ENCODE peak calls at places on chromosome 6, in four cellular contexts. One of them, this sample, is unnamed.

GRCh38 chr6:158923801-158924498 is 76.1 kb downstream of the RSPH3 start:
- DNase-seq in caudate nucleus: peak
- DNase-seq in transverse colon: peak
- DNase-seq in globus pallidus: no peak
- DNase-seq in this sample: no peak

GRCh38 chr6:40376113-40376650 is 211.0 kb downstream of the LRFN2 start:
- DNase-seq in caudate nucleus: no peak
- DNase-seq in transverse colon: no peak
- DNase-seq in globus pallidus: no peak
- DNase-seq in this sample: no peak

GRCh38 chr6:10962673-10963072 is 75.8 kb downstream of the SYCP2L start:
- DNase-seq in caudate nucleus: no peak
- DNase-seq in transverse colon: no peak
- DNase-seq in globus pallidus: no peak
- DNase-seq in this sample: no peak

GRCh38 chr6:13678255-13678983 is 33.2 kb downstream of the RANBP9 start:
- DNase-seq in caudate nucleus: no peak
- DNase-seq in transverse colon: no peak
- DNase-seq in globus pallidus: no peak
- DNase-seq in this sample: no peak

GRCh38 chr6:3697609-3698008 is 53.9 kb downstream of the PXDC1 start:
- DNase-seq in caudate nucleus: peak
- DNase-seq in transverse colon: no peak
- DNase-seq in globus pallidus: no peak
- DNase-seq in this sample: no peak

GRCh38 chr6:89917801-89918366 is 23.6 kb downstream of the GJA10 start:
- DNase-seq in caudate nucleus: no peak
- DNase-seq in transverse colon: no peak
- DNase-seq in globus pallidus: no peak
- DNase-seq in this sample: no peak

GRCh38 chr6:156787569-156788492 is 10.7 kb downstream of the ARID1B start:
- DNase-seq in caudate nucleus: no peak
- DNase-seq in transverse colon: no peak
- DNase-seq in globus pallidus: no peak
- DNase-seq in this sample: no peak

GRCh38 chr6:56222509-56222908 is 24.9 kb downstream of the COL21A1 start:
- DNase-seq in caudate nucleus: no peak
- DNase-seq in transverse colon: no peak
- DNase-seq in globus pallidus: no peak
- DNase-seq in this sample: no peak

GRCh38 chr6:74050921-74051320 is 354.9 kb downstream of the CD109 start:
- DNase-seq in caudate nucleus: no peak
- DNase-seq in transverse colon: no peak
- DNase-seq in globus pallidus: no peak
- DNase-seq in this sample: no peak

GRCh38 chr6:148898360-148899005 is 151.7 kb downstream of the UST start:
- DNase-seq in caudate nucleus: no peak
- DNase-seq in transverse colon: no peak
- DNase-seq in globus pallidus: no peak
- DNase-seq in this sample: no peak

GRCh38 chr6:131167773-131168172 is 32.5 kb downstream of the AKAP7 start:
- DNase-seq in caudate nucleus: no peak
- DNase-seq in transverse colon: no peak
- DNase-seq in globus pallidus: peak
- DNase-seq in this sample: no peak

GRCh38 chr6:158818580-158819212 is 472 bp downstream of the EZR start:
- DNase-seq in caudate nucleus: peak
- DNase-seq in transverse colon: peak
- DNase-seq in globus pallidus: peak
- DNase-seq in this sample: peak

GRCh38 chr6:35034411-35035171 is 106.5 kb downstream of the TCP11 start:
- DNase-seq in caudate nucleus: no peak
- DNase-seq in transverse colon: peak
- DNase-seq in globus pallidus: no peak
- DNase-seq in this sample: no peak

GRCh38 chr6:27081931-27082330 is 165.6 kb upstream of the PRSS16 start:
- DNase-seq in caudate nucleus: no peak
- DNase-seq in transverse colon: no peak
- DNase-seq in globus pallidus: no peak
- DNase-seq in this sample: no peak

GRCh38 chr6:72216222-72217106 is 330.1 kb downstream of the RIMS1 start:
- DNase-seq in caudate nucleus: no peak
- DNase-seq in transverse colon: no peak
- DNase-seq in globus pallidus: no peak
- DNase-seq in this sample: no peak

GRCh38 chr6:12318749-12319148 is 28.6 kb downstream of the EDN1 start:
- DNase-seq in caudate nucleus: no peak
- DNase-seq in transverse colon: no peak
- DNase-seq in globus pallidus: no peak
- DNase-seq in this sample: no peak

GRCh38 chr6:43780293-43780692 is 10.3 kb downstream of the VEGFA start:
- DNase-seq in caudate nucleus: no peak
- DNase-seq in transverse colon: no peak
- DNase-seq in globus pallidus: no peak
- DNase-seq in this sample: no peak

GRCh38 chr6:158498362-158498761 is 61.5 kb upstream of the TMEM181 start:
- DNase-seq in caudate nucleus: no peak
- DNase-seq in transverse colon: no peak
- DNase-seq in globus pallidus: no peak
- DNase-seq in this sample: no peak

GRCh38 chr6:91476000-91476399 is 889.1 kb upstream of the MAP3K7 start:
- DNase-seq in caudate nucleus: no peak
- DNase-seq in transverse colon: peak
- DNase-seq in globus pallidus: peak
- DNase-seq in this sample: peak

GRCh38 chr6:55174211-55175013 is at the start of gene HCRTR2:
- DNase-seq in caudate nucleus: no peak
- DNase-seq in transverse colon: no peak
- DNase-seq in globus pallidus: no peak
- DNase-seq in this sample: no peak

GRCh38 chr6:103002282-103002681 is 1608.8 kb downstream of the GRIK2 start:
- DNase-seq in caudate nucleus: no peak
- DNase-seq in transverse colon: no peak
- DNase-seq in globus pallidus: no peak
- DNase-seq in this sample: no peak

GRCh38 chr6:168681748-168682147 is 240.8 kb downstream of the SMOC2 start:
- DNase-seq in caudate nucleus: no peak
- DNase-seq in transverse colon: no peak
- DNase-seq in globus pallidus: no peak
- DNase-seq in this sample: no peak

GRCh38 chr6:25050356-25050755 is 114.6 kb upstream of the RIPOR2 start:
- DNase-seq in caudate nucleus: peak
- DNase-seq in transverse colon: peak
- DNase-seq in globus pallidus: no peak
- DNase-seq in this sample: peak

GRCh38 chr6:155274106-155274505 is 10.3 kb downstream of the CLDN20 start:
- DNase-seq in caudate nucleus: no peak
- DNase-seq in transverse colon: no peak
- DNase-seq in globus pallidus: no peak
- DNase-seq in this sample: no peak

GRCh38 chr6:44980841-44981240 is 347.3 kb upstream of the RUNX2 start:
- DNase-seq in caudate nucleus: peak
- DNase-seq in transverse colon: no peak
- DNase-seq in globus pallidus: no peak
- DNase-seq in this sample: no peak

GRCh38 chr6:108581237-108581931 is 20.7 kb downstream of the FOXO3 start:
- DNase-seq in caudate nucleus: no peak
- DNase-seq in transverse colon: no peak
- DNase-seq in globus pallidus: no peak
- DNase-seq in this sample: peak

GRCh38 chr6:112337209-112337638 is 9.9 kb upstream of the RFPL4B start:
- DNase-seq in caudate nucleus: peak
- DNase-seq in transverse colon: no peak
- DNase-seq in globus pallidus: peak
- DNase-seq in this sample: no peak

GRCh38 chr6:105677671-105678475 is 275.0 kb upstream of the PREP start:
- DNase-seq in caudate nucleus: no peak
- DNase-seq in transverse colon: no peak
- DNase-seq in globus pallidus: no peak
- DNase-seq in this sample: no peak

GRCh38 chr6:65452333-65452732 is 254.7 kb downstream of the EYS start:
- DNase-seq in caudate nucleus: no peak
- DNase-seq in transverse colon: no peak
- DNase-seq in globus pallidus: no peak
- DNase-seq in this sample: no peak

GRCh38 chr6:167227984-167228383 is 63.1 kb upstream of the UNC93A start:
- DNase-seq in caudate nucleus: no peak
- DNase-seq in transverse colon: no peak
- DNase-seq in globus pallidus: no peak
- DNase-seq in this sample: no peak

GRCh38 chr6:139539852-139540251 is 165.4 kb upstream of the CITED2 start:
- DNase-seq in caudate nucleus: no peak
- DNase-seq in transverse colon: peak
- DNase-seq in globus pallidus: no peak
- DNase-seq in this sample: no peak

GRCh38 chr6:10531513-10531912 is 10.4 kb downstream of the GCNT2 start:
- DNase-seq in caudate nucleus: no peak
- DNase-seq in transverse colon: no peak
- DNase-seq in globus pallidus: peak
- DNase-seq in this sample: no peak

GRCh38 chr6:21367649-21368154 is 225.8 kb upstream of the SOX4 start:
- DNase-seq in caudate nucleus: no peak
- DNase-seq in transverse colon: no peak
- DNase-seq in globus pallidus: no peak
- DNase-seq in this sample: no peak

GRCh38 chr6:11120273-11121005 is 8.9 kb upstream of the ERVFRD-1 start:
- DNase-seq in caudate nucleus: no peak
- DNase-seq in transverse colon: no peak
- DNase-seq in globus pallidus: no peak
- DNase-seq in this sample: no peak

GRCh38 chr6:4575724-4576123 is 200.5 kb upstream of the CDYL start:
- DNase-seq in caudate nucleus: no peak
- DNase-seq in transverse colon: no peak
- DNase-seq in globus pallidus: no peak
- DNase-seq in this sample: no peak

GRCh38 chr6:102812242-102812641 is 1418.7 kb downstream of the GRIK2 start:
- DNase-seq in caudate nucleus: no peak
- DNase-seq in transverse colon: no peak
- DNase-seq in globus pallidus: no peak
- DNase-seq in this sample: no peak

This sample was measured in Jurkat, Clone E6-1.